ENCODE peak calls at places on chromosomes 1 and 21, in six cellular contexts. M is M059J, A is cardiac muscle cell, S is GM13977, P is epithelial cell of esophagus, J is AG09309. X is an unnamed sample.

GRCh38 chr1:121558514-121558913 is 373.7 kb downstream of the SRGAP2C start:
- DNase-seq in J (peak), M (peak), P (peak), A (peak), S (no peak), X (no peak)

GRCh38 chr1:31848381-31848897 is 32.6 kb upstream of the SPOCD1 start:
- DNase-seq in M (no peak), S (peak), P (no peak), J (no peak), A (no peak), X (no peak)

GRCh38 chr1:201344206-201345080 is 33.0 kb downstream of the TNNT2 start:
- DNase-seq in S (no peak), J (no peak), P (peak), M (no peak), A (no peak), X (no peak)

GRCh38 chr1:201251851-201252430 is 31.4 kb upstream of the PKP1 start:
- DNase-seq in A (no peak), J (no peak), M (no peak), P (no peak), S (no peak), X (no peak)

GRCh38 chr1:4510276-4510691 is 144.1 kb upstream of the AJAP1 start:
- DNase-seq in P (no peak), M (no peak), J (no peak), S (no peak), A (no peak), X (no peak)

GRCh38 chr1:190478193-190479007 is 736 bp upstream of the BRINP3 start:
- DNase-seq in P (peak), A (peak), M (peak), S (no peak), J (no peak), X (peak)

GRCh38 chr1:77514871-77515776 is 167.3 kb downstream of the ZZZ3 start:
- DNase-seq in M (peak), S (no peak), A (peak), J (peak), P (no peak), X (peak)

GRCh38 chr1:94235189-94236020 is 2.0 kb downstream of the ARHGAP29 start:
- DNase-seq in M (no peak), J (no peak), P (no peak), A (peak), S (no peak), X (no peak)

GRCh38 chr21:36783612-36784383 is 84.9 kb downstream of the SIM2 start:
- DNase-seq in J (no peak), M (peak), A (peak), S (no peak), P (peak), X (no peak)

GRCh38 chr1:101259744-101260148 is 22.9 kb downstream of the S1PR1 start:
- DNase-seq in J (peak), A (peak), P (peak), S (no peak), M (peak), X (no peak)

GRCh38 chr1:159924025-159924790 is 1.1 kb downstream of the TAGLN2 start:
- DNase-seq in J (peak), S (peak), A (peak), P (peak), M (peak), X (no peak)

GRCh38 chr1:37748563-37748962 is 16.4 kb downstream of the EPHA10 start:
- DNase-seq in P (no peak), A (no peak), S (no peak), J (no peak), M (no peak), X (no peak)

GRCh38 chr1:39564941-39565340 is 11.6 kb downstream of the PABPC4 start:
- DNase-seq in S (no peak), P (no peak), J (no peak), A (no peak), M (no peak), X (no peak)

GRCh38 chr21:44539031-44539430 is 964 bp downstream of the KRTAP10-1 start:
- DNase-seq in M (no peak), J (no peak), P (no peak), S (no peak), A (no peak), X (no peak)

GRCh38 chr1:110243581-110243980 is 33.5 kb downstream of the KCNC4 start:
- DNase-seq in S (peak), A (no peak), P (peak), J (no peak), M (no peak), X (no peak)

GRCh38 chr1:224710196-224710595 is 94.1 kb downstream of the CNIH3 start:
- DNase-seq in P (no peak), A (peak), J (no peak), S (no peak), M (no peak), X (no peak)

X was measured in H1.